ENCODE peak calls at places on chromosome 17, in eight cellular contexts. One of them, this sample, is unnamed.
A peak's percentile ranks its signal among the peaks of the same experiment; 100 is the strongest.

GRCh38 chr17:17167986-17168385 is 38.1 kb downstream of the PLD6 start:
- DNase-seq in glutamatergic neuron: no peak
- DNase-seq in HTR-8/SVneo: no peak
- DNase-seq in A172: no peak
- DNase-seq in NCI-H1417 treated with DMSO at 0.1 percent for 48 hours: no peak
- DNase-seq in occipital lobe: no peak
- DNase-seq in NAMALWA: no peak
- DNase-seq in activated T-cell treated with anti-CD3 and anti-CD28 coated beads, Interleukin-2, amount 50 U/mL, for 72 hours: no peak
- DNase-seq in this sample: no peak

GRCh38 chr17:76193616-76194015 is 46.7 kb downstream of the RNF157 start:
- DNase-seq in A172: no peak
- DNase-seq in NAMALWA: no peak
- DNase-seq in HTR-8/SVneo: no peak
- DNase-seq in NCI-H1417 treated with DMSO at 0.1 percent for 48 hours: no peak
- DNase-seq in glutamatergic neuron: no peak
- DNase-seq in activated T-cell treated with anti-CD3 and anti-CD28 coated beads, Interleukin-2, amount 50 U/mL, for 72 hours: peak; percentile 39
- DNase-seq in occipital lobe: no peak
- DNase-seq in this sample: peak; percentile 43

GRCh38 chr17:47707056-47707791 is 13.3 kb downstream of the TBKBP1 start:
- DNase-seq in occipital lobe: no peak
- DNase-seq in NAMALWA: no peak
- DNase-seq in NCI-H1417 treated with DMSO at 0.1 percent for 48 hours: no peak
- DNase-seq in A172: no peak
- DNase-seq in activated T-cell treated with anti-CD3 and anti-CD28 coated beads, Interleukin-2, amount 50 U/mL, for 72 hours: no peak
- DNase-seq in HTR-8/SVneo: no peak
- DNase-seq in glutamatergic neuron: no peak
- DNase-seq in this sample: no peak

GRCh38 chr17:27630607-27631408 is at the start of gene LGALS9:
- DNase-seq in A172: peak; percentile 11
- DNase-seq in HTR-8/SVneo: no peak
- DNase-seq in NCI-H1417 treated with DMSO at 0.1 percent for 48 hours: no peak
- DNase-seq in glutamatergic neuron: no peak
- DNase-seq in occipital lobe: no peak
- DNase-seq in NAMALWA: no peak
- DNase-seq in activated T-cell treated with anti-CD3 and anti-CD28 coated beads, Interleukin-2, amount 50 U/mL, for 72 hours: peak; percentile 20
- DNase-seq in this sample: no peak

GRCh38 chr17:78532311-78532710 is 44.9 kb downstream of the DNAH17 start:
- DNase-seq in occipital lobe: no peak
- DNase-seq in NCI-H1417 treated with DMSO at 0.1 percent for 48 hours: no peak
- DNase-seq in A172: no peak
- DNase-seq in NAMALWA: no peak
- DNase-seq in activated T-cell treated with anti-CD3 and anti-CD28 coated beads, Interleukin-2, amount 50 U/mL, for 72 hours: no peak
- DNase-seq in HTR-8/SVneo: no peak
- DNase-seq in glutamatergic neuron: no peak
- DNase-seq in this sample: no peak

GRCh38 chr17:57925361-57925990 is 29.7 kb downstream of the CUEDC1 start:
- DNase-seq in A172: no peak
- DNase-seq in occipital lobe: no peak
- DNase-seq in HTR-8/SVneo: no peak
- DNase-seq in glutamatergic neuron: peak; percentile 51
- DNase-seq in NAMALWA: no peak
- DNase-seq in activated T-cell treated with anti-CD3 and anti-CD28 coated beads, Interleukin-2, amount 50 U/mL, for 72 hours: no peak
- DNase-seq in NCI-H1417 treated with DMSO at 0.1 percent for 48 hours: no peak
- DNase-seq in this sample: peak; percentile 83

GRCh38 chr17:27158390-27158789 is 135.5 kb upstream of the WSB1 start:
- DNase-seq in NCI-H1417 treated with DMSO at 0.1 percent for 48 hours: no peak
- DNase-seq in NAMALWA: no peak
- DNase-seq in occipital lobe: no peak
- DNase-seq in activated T-cell treated with anti-CD3 and anti-CD28 coated beads, Interleukin-2, amount 50 U/mL, for 72 hours: no peak
- DNase-seq in HTR-8/SVneo: no peak
- DNase-seq in glutamatergic neuron: no peak
- DNase-seq in A172: no peak
- DNase-seq in this sample: peak; percentile 13

GRCh38 chr17:78677303-78678219 is 100.4 kb upstream of the DNAH17 start:
- DNase-seq in NAMALWA: no peak
- DNase-seq in HTR-8/SVneo: no peak
- DNase-seq in A172: peak; percentile 68
- DNase-seq in NCI-H1417 treated with DMSO at 0.1 percent for 48 hours: no peak
- DNase-seq in glutamatergic neuron: no peak
- DNase-seq in activated T-cell treated with anti-CD3 and anti-CD28 coated beads, Interleukin-2, amount 50 U/mL, for 72 hours: no peak
- DNase-seq in occipital lobe: no peak
- DNase-seq in this sample: no peak

GRCh38 chr17:59423903-59424302 is 92.4 kb downstream of the YPEL2 start:
- DNase-seq in glutamatergic neuron: no peak
- DNase-seq in A172: no peak
- DNase-seq in activated T-cell treated with anti-CD3 and anti-CD28 coated beads, Interleukin-2, amount 50 U/mL, for 72 hours: no peak
- DNase-seq in NCI-H1417 treated with DMSO at 0.1 percent for 48 hours: no peak
- DNase-seq in NAMALWA: no peak
- DNase-seq in occipital lobe: no peak
- DNase-seq in HTR-8/SVneo: no peak
- DNase-seq in this sample: no peak

GRCh38 chr17:49063652-49064051 is 66.5 kb downstream of the IGF2BP1 start:
- DNase-seq in A172: no peak
- DNase-seq in glutamatergic neuron: no peak
- DNase-seq in occipital lobe: peak; percentile 3
- DNase-seq in activated T-cell treated with anti-CD3 and anti-CD28 coated beads, Interleukin-2, amount 50 U/mL, for 72 hours: no peak
- DNase-seq in NAMALWA: no peak
- DNase-seq in NCI-H1417 treated with DMSO at 0.1 percent for 48 hours: no peak
- DNase-seq in HTR-8/SVneo: no peak
- DNase-seq in this sample: no peak